ENCODE peak calls at places on chromosomes 7 and 10, in ten cellular contexts. B is fibroblast of mammary gland; M is thoracic aorta; W is anterior cingulate cortex; Z is stimulated activated CD4-positive, alpha-beta T cell treated with anti-CD3 and anti-CD28 coated beads, Interleukin-1b, Interleukin-23, amount 100 ng/mL, for 4 hours; A is nucleus accumbens; R is amygdala; X is EL; G is astrocyte of the spinal cord; Q is BE2C. D is an unnamed sample.

GRCh38 chr10:3805791-3806381 is 20.9 kb upstream of the KLF6 start:
- DNase-seq in B (peak), M (peak), W (no peak), Z (no peak), A (no peak), R (no peak), X (peak), G (peak), Q (peak), D (no peak)

GRCh38 chr10:132977807-132978206 is 35.4 kb upstream of the CFAP46 start:
- DNase-seq in B (no peak), M (no peak), W (no peak), Z (no peak), A (no peak), R (no peak), X (no peak), G (no peak), Q (no peak), D (no peak)

GRCh38 chr7:28329616-28330373 is 82.5 kb upstream of the CREB5 start:
- DNase-seq in B (peak), M (no peak), W (no peak), Z (no peak), A (no peak), R (no peak), X (peak), G (no peak), Q (no peak), D (no peak)

GRCh38 chr10:110267246-110267645 is 37.5 kb downstream of the SMNDC1 start:
- DNase-seq in B (no peak), M (no peak), W (no peak), Z (no peak), A (no peak), R (no peak), X (no peak), G (no peak), Q (no peak), D (no peak)

GRCh38 chr7:48209004-48209600 is 37.8 kb downstream of the ABCA13 start:
- DNase-seq in B (no peak), M (no peak), W (no peak), Z (no peak), A (no peak), R (no peak), X (no peak), G (no peak), Q (no peak), D (no peak)

GRCh38 chr7:149682038-149682437 is 91.3 kb downstream of the ZNF467 start:
- DNase-seq in B (no peak), M (no peak), W (no peak), Z (no peak), A (no peak), R (no peak), X (no peak), G (no peak), Q (no peak), D (no peak)

GRCh38 chr10:101772895-101773761 is 2.8 kb downstream of the FGF8 start:
- DNase-seq in B (no peak), M (no peak), W (no peak), Z (no peak), A (no peak), R (no peak), X (no peak), G (no peak), Q (no peak), D (no peak)

GRCh38 chr7:113548561-113548960 is 370.2 kb downstream of the PPP1R3A start:
- DNase-seq in B (peak), M (no peak), W (no peak), Z (no peak), A (no peak), R (no peak), X (no peak), G (peak), Q (no peak), D (no peak)

GRCh38 chr10:86376852-86377796 is 10.5 kb upstream of the GRID1 start:
- DNase-seq in B (peak), M (no peak), W (peak), Z (peak), A (no peak), R (peak), X (peak), G (peak), Q (peak), D (peak)